ENCODE peak calls at places on chromosome 2, in seven cellular contexts. One of them, this sample, is unnamed.

GRCh38 chr2:96157649-96158553 is 12.7 kb upstream of the DUSP2 start:
- DNase-seq in NCI-H2029: no peak
- DNase-seq in WTC11: no peak
- DNase-seq in left ventricle myocardium superior: peak; percentile 25
- DNase-seq in Caco-2: no peak
- DNase-seq in GM04503: no peak
- DNase-seq in AG08395: no peak
- DNase-seq in this sample: no peak

GRCh38 chr2:105734762-105735538 is 9.8 kb upstream of the NCK2 start:
- DNase-seq in WTC11: no peak
- DNase-seq in NCI-H2029: no peak
- DNase-seq in left ventricle myocardium superior: no peak
- DNase-seq in Caco-2: no peak
- DNase-seq in AG08395: peak; percentile 73
- DNase-seq in GM04503: peak; percentile 46
- DNase-seq in this sample: no peak

GRCh38 chr2:99480390-99480789 is 9.4 kb downstream of the REV1 start:
- DNase-seq in NCI-H2029: no peak
- DNase-seq in WTC11: no peak
- DNase-seq in left ventricle myocardium superior: no peak
- DNase-seq in GM04503: no peak
- DNase-seq in Caco-2: no peak
- DNase-seq in AG08395: no peak
- DNase-seq in this sample: no peak

GRCh38 chr2:218368621-218369153 is 12.0 kb downstream of the CATIP start:
- DNase-seq in WTC11: peak; percentile 47
- DNase-seq in Caco-2: peak; percentile 60
- DNase-seq in NCI-H2029: peak; percentile 28
- DNase-seq in GM04503: no peak
- DNase-seq in AG08395: peak; percentile 46
- DNase-seq in left ventricle myocardium superior: no peak
- DNase-seq in this sample: peak; percentile 64

GRCh38 chr2:45909677-45910191 is 258.3 kb downstream of the PRKCE start:
- DNase-seq in AG08395: no peak
- DNase-seq in Caco-2: no peak
- DNase-seq in NCI-H2029: no peak
- DNase-seq in left ventricle myocardium superior: no peak
- DNase-seq in GM04503: no peak
- DNase-seq in WTC11: no peak
- DNase-seq in this sample: no peak

GRCh38 chr2:220847587-220847986 is 724.5 kb downstream of the EPHA4 start:
- DNase-seq in Caco-2: no peak
- DNase-seq in GM04503: peak; percentile 76
- DNase-seq in NCI-H2029: no peak
- DNase-seq in left ventricle myocardium superior: no peak
- DNase-seq in AG08395: peak; percentile 65
- DNase-seq in WTC11: no peak
- DNase-seq in this sample: no peak

GRCh38 chr2:227504700-227505099 is 32.7 kb downstream of the AGFG1 start:
- DNase-seq in AG08395: no peak
- DNase-seq in Caco-2: no peak
- DNase-seq in left ventricle myocardium superior: no peak
- DNase-seq in WTC11: no peak
- DNase-seq in GM04503: no peak
- DNase-seq in NCI-H2029: no peak
- DNase-seq in this sample: no peak

GRCh38 chr2:116141891-116142474 is 1672.5 kb upstream of the DDX18 start:
- DNase-seq in Caco-2: no peak
- DNase-seq in left ventricle myocardium superior: no peak
- DNase-seq in NCI-H2029: no peak
- DNase-seq in WTC11: no peak
- DNase-seq in AG08395: no peak
- DNase-seq in GM04503: no peak
- DNase-seq in this sample: no peak

GRCh38 chr2:97849881-97850540 is 136.6 kb downstream of the ZAP70 start:
- DNase-seq in AG08395: no peak
- DNase-seq in WTC11: no peak
- DNase-seq in Caco-2: no peak
- DNase-seq in GM04503: no peak
- DNase-seq in NCI-H2029: no peak
- DNase-seq in left ventricle myocardium superior: no peak
- DNase-seq in this sample: no peak